ENCODE peak calls at places on chromosomes 12 and 14, in eight cellular contexts. Z is HCT116, T is A549, P is HL-60, J is HepG2, V is SK-N-SH, I is Panc1, Q is GM12878. A is an unnamed sample.
A peak's percentile ranks its signal among the peaks of the same experiment; 100 is the strongest.

GRCh38 chr12:39368891-39369290 is 74.0 kb downstream of the KIF21A start:
- DNase-seq in Z (no peak), T (no peak), P (no peak), J (no peak), V (no peak), I (no peak), Q (no peak), A (no peak)

GRCh38 chr12:66541446-66541845 is 137.4 kb downstream of the GRIP1 start:
- DNase-seq in Z (no peak), T (no peak), P (no peak), J (no peak), V (no peak), I (no peak), Q (no peak), A (no peak)

GRCh38 chr12:88590851-88591250 is 10.6 kb upstream of the KITLG start:
- DNase-seq in Z (no peak), T (no peak), P (no peak), J (no peak), V (no peak), I (no peak), Q (no peak), A (no peak)

GRCh38 chr14:54881235-54881760 is 21.3 kb downstream of the GCH1 start:
- DNase-seq in Z (no peak), T (no peak), P (no peak), J (no peak), V (no peak), I (no peak), Q (peak; percentile 87), A (no peak)

GRCh38 chr14:69298131-69299071 is 38.4 kb downstream of the GALNT16 start:
- DNase-seq in Z (no peak), T (no peak), P (no peak), J (no peak), V (no peak), I (no peak), Q (no peak), A (no peak)

GRCh38 chr14:69610020-69610858 is 1.2 kb upstream of the SUSD6 start:
- DNase-seq in Z (no peak), T (no peak), P (no peak), J (no peak), V (no peak), I (no peak), Q (no peak), A (no peak)

GRCh38 chr12:24839268-24839791 is 109.6 kb downstream of the BCAT1 start:
- DNase-seq in Z (no peak), T (no peak), P (no peak), J (no peak), V (no peak), I (no peak), Q (peak; percentile 99), A (no peak)

GRCh38 chr12:92055877-92056276 is 89.8 kb downstream of the BTG1 start:
- DNase-seq in Z (no peak), T (no peak), P (no peak), J (no peak), V (no peak), I (no peak), Q (no peak), A (no peak)

GRCh38 chr12:124492879-124493808 is 74.3 kb downstream of the NCOR2 start:
- DNase-seq in Z (no peak), T (no peak), P (no peak), J (no peak), V (no peak), I (no peak), Q (no peak), A (no peak)

GRCh38 chr14:22039938-22040780 is 366.5 kb upstream of the OR4E1 start:
- DNase-seq in Z (peak; percentile 18), T (peak; percentile 6), P (no peak), J (peak; percentile 26), V (no peak), I (no peak), Q (no peak), A (peak; percentile 27)

GRCh38 chr14:93717222-93717967 is 70.9 kb downstream of the PRIMA1 start:
- DNase-seq in Z (no peak), T (no peak), P (no peak), J (no peak), V (peak; percentile 22), I (no peak), Q (no peak), A (no peak)

GRCh38 chr12:88552672-88553079 is 27.6 kb downstream of the KITLG start:
- DNase-seq in Z (no peak), T (peak; percentile 7), P (no peak), J (peak; percentile 9), V (no peak), I (peak; percentile 46), Q (no peak), A (no peak)

GRCh38 chr12:16112626-16113560 is 164.6 kb downstream of the SLC15A5 start:
- DNase-seq in Z (no peak), T (no peak), P (no peak), J (no peak), V (no peak), I (no peak), Q (no peak), A (peak; percentile 74)

GRCh38 chr14:85572021-85572420 is 42.1 kb downstream of the FLRT2 start:
- DNase-seq in Z (no peak), T (no peak), P (no peak), J (no peak), V (no peak), I (no peak), Q (no peak), A (no peak)

GRCh38 chr12:116607039-116607438 is 47.9 kb downstream of the MAP1LC3B2 start:
- DNase-seq in Z (no peak), T (no peak), P (no peak), J (no peak), V (no peak), I (no peak), Q (no peak), A (no peak)

GRCh38 chr12:49541140-49541861 is 2.5 kb downstream of the KCNH3 start:
- DNase-seq in Z (no peak), T (no peak), P (no peak), J (no peak), V (peak; percentile 35), I (no peak), Q (no peak), A (no peak)

GRCh38 chr14:102500190-102500661 is 9.3 kb downstream of the ANKRD9 start:
- DNase-seq in Z (no peak), T (no peak), P (no peak), J (no peak), V (no peak), I (no peak), Q (no peak), A (no peak)

GRCh38 chr14:81137316-81137715 is 83.4 kb downstream of the GTF2A1 start:
- DNase-seq in Z (no peak), T (peak; percentile 12), P (no peak), J (no peak), V (peak; percentile 24), I (no peak), Q (no peak), A (no peak)

GRCh38 chr14:61281186-61281676 is at the start of gene TMEM30B:
- DNase-seq in Z (no peak), T (no peak), P (no peak), J (no peak), V (no peak), I (no peak), Q (no peak), A (peak; percentile 96)

GRCh38 chr12:12592930-12593329 is 18.7 kb upstream of the CREBL2 start:
- DNase-seq in Z (no peak), T (peak; percentile 35), P (no peak), J (peak; percentile 56), V (no peak), I (no peak), Q (no peak), A (no peak)

GRCh38 chr14:105092124-105092911 is 27.1 kb upstream of the GPR132 start:
- DNase-seq in Z (no peak), T (peak; percentile 49), P (no peak), J (no peak), V (peak; percentile 72), I (no peak), Q (no peak), A (peak; percentile 41)

GRCh38 chr14:49641697-49642129 is 6.7 kb upstream of the DNAAF2 start:
- DNase-seq in Z (no peak), T (no peak), P (no peak), J (peak; percentile 96), V (no peak), I (no peak), Q (no peak), A (peak; percentile 14)

GRCh38 chr12:97801471-97802045 is 339.0 kb downstream of the RMST start:
- DNase-seq in Z (no peak), T (no peak), P (no peak), J (no peak), V (no peak), I (no peak), Q (no peak), A (no peak)

GRCh38 chr14:88667555-88668273 is 104.9 kb downstream of the ZC3H14 start:
- DNase-seq in Z (peak; percentile 68), T (peak; percentile 67), P (peak; percentile 8), J (peak; percentile 70), V (peak; percentile 63), I (peak; percentile 46), Q (peak; percentile 25), A (peak; percentile 89)

GRCh38 chr14:88669346-88669745 is 106.5 kb downstream of the ZC3H14 start:
- DNase-seq in Z (no peak), T (no peak), P (no peak), J (peak; percentile 17), V (no peak), I (no peak), Q (no peak), A (peak; percentile 5)

GRCh38 chr14:88668448-88669116 is 105.7 kb downstream of the ZC3H14 start:
- DNase-seq in Z (no peak), T (no peak), P (no peak), J (no peak), V (no peak), I (no peak), Q (peak; percentile 17), A (no peak)
- TF ChIP-seq REST in Z (no peak), T (no peak), P (no peak), J (no peak), V (no peak), I (no peak), Q (no peak), A (no peak)

GRCh38 chr12:107053709-107054108 is 39.6 kb downstream of the CRY1 start:
- DNase-seq in Z (no peak), T (no peak), P (no peak), J (no peak), V (no peak), I (no peak), Q (no peak), A (no peak)
- H3K27ac ChIP-seq in Z (no peak overlapping the region), T (no peak overlapping the region), P (no peak overlapping the region), J (no peak overlapping the region), V (no peak overlapping the region), I (no peak overlapping the region), Q (no peak overlapping the region), A (no peak overlapping the region)

GRCh38 chr14:34251662-34252061 is 210.4 kb downstream of the SPTSSA start:
- DNase-seq in Z (no peak), T (no peak), P (no peak), J (no peak), V (no peak), I (no peak), Q (no peak), A (no peak)
- TF ChIP-seq REST in Z (no peak), T (no peak), P (no peak), J (no peak), V (no peak), I (no peak), Q (no peak), A (no peak)

GRCh38 chr12:22126758-22127157 is 80.7 kb downstream of the CMAS start:
- DNase-seq in Z (no peak), T (no peak), P (no peak), J (no peak), V (no peak), I (no peak), Q (no peak), A (no peak)
- H3K27ac ChIP-seq in Z (no peak overlapping the region), T (no peak overlapping the region), P (no peak overlapping the region), J (no peak overlapping the region), V (no peak overlapping the region), I (no peak overlapping the region), Q (no peak overlapping the region), A (no peak overlapping the region)